ENCODE peak calls at places on chromosomes 5 and 9, in seven cellular contexts. B is breast epithelium, D is HCT116, Q is testis, V is A549, H is spleen, K is tibial nerve. L is an unnamed sample.

GRCh38 chr9:72431036-72431435 is 66.0 kb upstream of the ZFAND5 start:
- DNase-seq in H (no peak), B (no peak), K (no peak), Q (no peak), D (no peak), V (no peak), L (no peak)

GRCh38 chr5:53038196-53038847 is 49.2 kb downstream of the ITGA2 start:
- DNase-seq in D (no peak), K (no peak), V (no peak), H (no peak), Q (no peak), B (no peak), L (no peak)

GRCh38 chr9:22279621-22280020 is 167.0 kb upstream of the DMRTA1 start:
- DNase-seq in H (no peak), D (no peak), V (no peak), Q (no peak), K (no peak), B (no peak), L (no peak)

GRCh38 chr9:116951588-116952433 is 264.7 kb downstream of the TRIM32 start:
- DNase-seq in V (peak), Q (no peak), H (no peak), K (no peak), D (no peak), B (no peak), L (no peak)

GRCh38 chr5:131545856-131546255 is 89.2 kb downstream of the RAPGEF6 start:
- DNase-seq in K (no peak), H (no peak), B (no peak), Q (no peak), D (no peak), V (peak), L (no peak)

GRCh38 chr5:53323511-53323910 is 156.9 kb upstream of the FST start:
- DNase-seq in K (no peak), V (no peak), H (no peak), Q (no peak), D (no peak), B (no peak), L (no peak)

GRCh38 chr9:123211081-123211480 is 57.3 kb downstream of the STRBP start:
- DNase-seq in V (no peak), D (no peak), H (no peak), Q (no peak), B (no peak), K (no peak), L (no peak)

GRCh38 chr5:54556136-54556535 is 38.6 kb downstream of the SNX18 start:
- DNase-seq in Q (no peak), V (no peak), H (no peak), D (no peak), K (no peak), B (no peak), L (no peak)

GRCh38 chr9:95349109-95350038 is 31.9 kb upstream of the FANCC start:
- DNase-seq in K (no peak), B (no peak), H (no peak), Q (no peak), V (no peak), D (no peak), L (no peak)

GRCh38 chr5:152532714-152533113 is 127.6 kb upstream of the NMUR2 start:
- DNase-seq in V (peak), D (peak), H (no peak), Q (no peak), B (no peak), K (peak), L (no peak)

GRCh38 chr5:50325237-50325832 is 115.8 kb downstream of the EMB start:
- DNase-seq in V (peak), D (peak), K (no peak), H (no peak), B (no peak), Q (no peak), L (no peak)

GRCh38 chr5:126020770-126021169 is 402.4 kb upstream of the GRAMD2B start:
- DNase-seq in K (no peak), V (no peak), B (no peak), H (no peak), Q (no peak), D (no peak), L (no peak)

GRCh38 chr5:73448072-73448432 is 525 bp downstream of the FOXD1 start:
- DNase-seq in K (no peak), H (peak), Q (no peak), V (peak), B (no peak), D (no peak), L (no peak)

GRCh38 chr5:79795764-79796398 is 106.2 kb downstream of the CMYA5 start:
- DNase-seq in Q (no peak), K (peak), H (no peak), D (no peak), B (peak), V (no peak), L (no peak)

GRCh38 chr9:122001491-122002201 is 91.5 kb downstream of the TTLL11 start:
- DNase-seq in H (no peak), B (no peak), V (peak), D (no peak), Q (no peak), K (no peak), L (peak)

GRCh38 chr5:3145641-3146040 is 394.2 kb upstream of the IRX2 start:
- DNase-seq in H (no peak), B (no peak), Q (no peak), V (no peak), D (no peak), K (no peak), L (no peak)

GRCh38 chr9:19232830-19233194 is 2.3 kb downstream of the DENND4C start:
- DNase-seq in K (no peak), B (no peak), V (no peak), D (no peak), Q (no peak), H (no peak), L (no peak)

GRCh38 chr9:27888661-27889295 is 315.5 kb upstream of the C9orf72 start:
- DNase-seq in V (peak), H (peak), Q (peak), B (no peak), D (peak), K (no peak), L (peak)

GRCh38 chr9:19995619-19996018 is 206.8 kb upstream of the SLC24A2 start:
- DNase-seq in V (no peak), H (no peak), B (no peak), D (no peak), K (no peak), Q (no peak), L (no peak)

GRCh38 chr5:127019928-127020327 is 10.4 kb downstream of the MARCHF3 start:
- DNase-seq in H (no peak), B (no peak), D (no peak), V (no peak), K (no peak), Q (no peak), L (no peak)

GRCh38 chr9:37286530-37287175 is 135.8 kb upstream of the GRHPR start:
- DNase-seq in V (no peak), B (no peak), D (no peak), K (no peak), H (no peak), Q (no peak), L (no peak)

GRCh38 chr9:71916834-71917534 is 5.5 kb downstream of the C9orf85 start:
- DNase-seq in B (no peak), H (no peak), Q (no peak), D (no peak), V (no peak), K (no peak), L (no peak)

GRCh38 chr5:5018560-5018935 is 121.6 kb upstream of the ADAMTS16 start:
- DNase-seq in D (no peak), V (no peak), H (no peak), K (no peak), B (no peak), Q (no peak), L (no peak)

GRCh38 chr5:68258531-68258930 is 43.0 kb downstream of the PIK3R1 start:
- DNase-seq in D (no peak), V (no peak), K (no peak), H (no peak), B (no peak), Q (no peak), L (no peak)

GRCh38 chr5:68264024-68264956 is 48.7 kb downstream of the PIK3R1 start:
- DNase-seq in B (no peak), K (no peak), D (no peak), H (no peak), Q (no peak), V (no peak), L (no peak)

GRCh38 chr5:68260455-68260854 is 44.9 kb downstream of the PIK3R1 start:
- DNase-seq in D (no peak), H (no peak), Q (no peak), V (no peak), K (no peak), B (no peak), L (no peak)

GRCh38 chr5:68259696-68260095 is 44.1 kb downstream of the PIK3R1 start:
- DNase-seq in Q (no peak), D (no peak), H (no peak), B (no peak), V (no peak), K (no peak), L (no peak)

GRCh38 chr5:68261174-68262021 is 45.8 kb downstream of the PIK3R1 start:
- DNase-seq in B (no peak), K (no peak), D (no peak), Q (no peak), V (no peak), H (no peak), L (no peak)
- TF ChIP-seq CTCF in B (no peak), K (peak), D (peak), Q (no peak), V (no peak), H (no peak), L (no peak)

GRCh38 chr9:136398286-136398685 is 1.7 kb downstream of the SNAPC4 start:
- DNase-seq in Q (no peak), D (no peak), V (no peak), B (no peak), K (no peak), H (no peak), L (peak)

GRCh38 chr9:136399176-136400037 is 563 bp downstream of the SNAPC4 start:
- DNase-seq in Q (peak), D (no peak), K (no peak), B (no peak), V (no peak), H (peak), L (no peak)

GRCh38 chr9:136402067-136402466 is 2.1 kb upstream of the SNAPC4 start:
- DNase-seq in Q (no peak), D (no peak), H (peak), K (no peak), B (no peak), V (no peak), L (no peak)

GRCh38 chr9:136401173-136401922 is 1.4 kb upstream of the SNAPC4 start:
- DNase-seq in H (no peak), K (no peak), D (no peak), Q (no peak), B (no peak), V (no peak), L (peak)

DNA sequence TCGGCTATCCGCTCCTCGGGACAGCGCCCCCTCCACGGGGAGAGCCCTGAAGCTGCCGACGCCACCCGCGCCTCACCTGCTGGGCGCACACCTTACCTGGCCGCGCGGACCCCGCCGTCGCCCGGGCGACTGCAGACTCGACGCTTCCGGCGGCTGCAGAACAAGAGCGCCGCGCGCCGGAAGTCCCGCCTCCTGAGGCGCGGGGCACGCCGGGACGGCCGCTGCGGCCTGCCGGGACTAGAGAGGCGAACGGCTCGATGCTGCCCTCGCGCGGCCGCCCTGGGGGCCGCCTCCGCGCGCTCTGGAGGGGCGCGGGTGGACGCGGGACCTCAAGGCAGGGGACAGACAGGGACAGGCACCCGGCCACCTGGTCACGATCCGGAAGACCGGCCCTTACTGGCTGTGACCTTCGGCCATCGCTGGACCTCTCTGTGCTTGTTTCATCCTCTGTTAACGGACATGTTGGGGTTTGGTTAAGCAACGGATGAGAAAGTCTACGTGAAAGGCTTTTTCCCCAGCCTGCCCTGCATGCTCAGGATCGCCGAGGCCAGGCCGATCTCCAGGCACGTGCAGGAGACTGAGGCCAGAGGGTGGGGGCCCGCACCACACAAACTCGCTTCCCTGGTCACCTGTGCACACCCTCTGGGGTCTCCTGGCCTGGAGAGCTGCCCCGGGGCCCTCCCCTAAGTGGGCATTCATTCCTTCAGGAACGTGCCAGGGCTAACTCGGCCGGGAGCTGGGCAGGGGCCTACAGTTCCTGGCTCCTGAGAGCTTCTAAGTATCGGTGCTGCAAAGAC is at the start of gene SNAPC4:
- DNase-seq in D (peak), V (peak), B (peak), H (peak), K (peak), Q (peak), L (peak)
- TF ChIP-seq POLR2A in D (peak), V (peak), B (no peak), H (no peak), K (no peak), Q (no peak), L (peak)

GRCh38 chr5:124057815-124058231 is 545.8 kb downstream of the CSNK1G3 start:
- DNase-seq in Q (no peak), B (no peak), V (no peak), H (no peak), D (no peak), K (no peak), L (no peak)

GRCh38 chr5:124056326-124057160 is 544.6 kb downstream of the CSNK1G3 start:
- DNase-seq in D (no peak), B (no peak), H (no peak), Q (no peak), K (no peak), V (no peak), L (peak)

GRCh38 chr5:124060010-124060409 is 548.0 kb downstream of the CSNK1G3 start:
- DNase-seq in V (no peak), B (no peak), K (no peak), H (no peak), Q (no peak), D (no peak), L (no peak)

GRCh38 chr5:124059200-124059599 is 547.2 kb downstream of the CSNK1G3 start:
- DNase-seq in H (no peak), K (no peak), B (no peak), Q (no peak), D (no peak), V (no peak), L (no peak)

DNA sequence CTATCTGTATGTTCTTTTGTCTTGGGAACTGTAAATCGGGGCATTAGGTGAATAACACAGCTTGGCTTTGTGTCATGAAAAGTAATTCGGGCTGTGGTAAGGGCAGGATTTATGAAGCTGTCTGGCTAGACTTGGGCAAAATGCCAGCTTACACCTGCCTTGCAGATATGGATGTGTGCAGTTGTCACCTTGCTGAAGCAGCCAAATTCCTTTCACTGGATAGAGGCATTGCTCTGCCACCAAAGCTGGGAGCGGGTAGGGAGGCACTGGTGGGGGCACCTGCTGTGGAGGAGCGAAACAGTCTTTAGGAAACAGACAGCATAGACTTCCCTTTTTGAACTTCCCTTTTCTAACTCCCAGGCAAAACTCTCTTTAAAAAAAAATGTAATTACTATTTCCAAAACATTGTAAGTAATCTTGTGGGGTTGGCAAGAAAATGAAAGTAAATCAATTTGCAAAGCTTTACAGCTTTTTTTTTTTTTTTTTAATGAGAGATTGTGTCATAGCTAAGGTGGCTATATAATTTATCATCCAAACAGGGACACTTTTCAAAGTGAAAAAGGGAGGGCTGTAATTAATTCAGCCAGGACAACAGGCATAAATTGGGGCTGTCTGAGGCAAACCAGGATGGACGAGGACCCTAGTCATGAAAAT is 545.3 kb downstream of the CSNK1G3 start:
- DNase-seq in B (peak), K (no peak), D (no peak), H (peak), V (no peak), Q (no peak), L (peak)
- H3K4me3 ChIP-seq in B (peak), K (no peak), D (no peak), H (peak), V (no peak), Q (no peak), L (no peak)

GRCh38 chr5:92838253-92838652 is 742.8 kb downstream of the NR2F1-AS1 start:
- DNase-seq in B (no peak), Q (no peak), H (no peak), D (peak), V (peak), K (no peak), L (no peak)
- TF ChIP-seq CTCF in B (no peak), Q (no peak), H (no peak), D (peak), V (peak), K (no peak), L (no peak)

GRCh38 chr5:32232441-32233219 is 58.5 kb upstream of the GOLPH3 start:
- DNase-seq in Q (peak), K (peak), B (peak), D (peak), V (peak), H (peak), L (peak)

GRCh38 chr5:32233220-32233695 is 59.1 kb upstream of the GOLPH3 start:
- DNase-seq in H (no peak), Q (no peak), B (no peak), V (no peak), D (no peak), K (peak), L (no peak)

GRCh38 chr5:32231929-32232328 is 57.8 kb upstream of the GOLPH3 start:
- DNase-seq in B (no peak), K (no peak), H (peak), D (no peak), Q (no peak), V (no peak), L (peak)

GRCh38 chr5:32231241-32231640 is 57.1 kb upstream of the GOLPH3 start:
- DNase-seq in H (no peak), V (no peak), K (no peak), B (no peak), D (no peak), Q (no peak), L (no peak)

GRCh38 chr5:32233696-32234447 is 59.8 kb upstream of the GOLPH3 start:
- DNase-seq in B (no peak), V (peak), H (no peak), K (peak), D (no peak), Q (peak), L (no peak)
- TF ChIP-seq POLR2A in B (no peak), V (no peak), H (no peak), K (no peak), D (no peak), Q (no peak), L (no peak)

GRCh38 chr5:84384604-84385575 is at the start of gene EDIL3:
- DNase-seq in B (no peak), D (no peak), K (no peak), H (peak), Q (peak), V (peak), L (peak)
- H3K4me3 ChIP-seq in B (peak), D (no peak), K (peak), H (peak), Q (peak), V (peak), L (peak)

DNA sequence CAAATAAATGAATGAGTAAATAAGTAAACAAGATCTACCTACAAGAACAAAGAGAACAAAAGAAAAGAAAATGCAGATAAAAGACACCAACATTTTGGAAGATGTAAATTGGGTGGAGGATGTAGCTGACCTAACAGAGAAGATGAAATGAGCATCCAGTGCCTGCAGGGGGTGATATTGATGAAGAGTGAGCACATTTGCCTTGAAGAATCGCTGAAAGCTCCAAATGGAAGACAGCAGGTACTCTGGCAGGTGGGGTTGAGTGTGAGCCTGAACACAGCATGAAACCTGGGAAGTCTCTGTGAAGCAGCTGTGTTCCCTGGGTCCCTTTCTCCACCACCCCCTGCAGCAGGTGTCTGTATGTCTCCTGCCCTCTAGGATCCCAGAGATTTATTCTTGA is 125.6 kb downstream of the NXNL2 start:
- DNase-seq in K (no peak), B (no peak), D (peak), H (no peak), V (peak), Q (peak), L (no peak)
- TF ChIP-seq CTCF in K (no peak), B (no peak), D (peak), H (no peak), V (peak), Q (no peak), L (no peak)

GRCh38 chr5:82274343-82275266 is 3.5 kb downstream of the RPS23 start:
- DNase-seq in K (no peak), H (peak), D (no peak), V (peak), Q (peak), B (no peak), L (peak)
- TF ChIP-seq POLR2A in K (no peak), H (no peak), D (no peak), V (peak), Q (no peak), B (no peak), L (no peak)

DNA sequence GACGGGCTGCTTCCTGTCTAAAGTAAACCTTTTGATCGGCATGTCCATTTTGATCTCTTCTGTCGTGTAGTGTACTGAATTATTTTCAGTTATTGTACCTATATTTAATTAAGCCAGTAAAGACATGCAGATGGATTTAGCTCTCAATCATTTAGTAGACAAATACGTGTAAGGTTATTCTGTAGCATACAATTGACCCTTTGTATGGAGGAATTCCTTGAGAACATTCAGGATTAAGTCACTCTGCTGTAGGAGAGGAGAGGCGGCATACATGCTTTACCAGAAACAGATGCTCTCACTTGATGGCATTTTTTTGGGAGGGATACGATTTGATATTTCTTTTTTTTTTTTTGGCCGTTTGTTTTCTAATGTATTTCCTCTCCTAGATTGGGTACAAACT is 141.0 kb downstream of the PBX3 start:
- DNase-seq in B (no peak), V (no peak), H (no peak), K (no peak), Q (no peak), D (no peak), L (no peak)
- H3K4me3 ChIP-seq in B (no peak), V (no peak), H (no peak), K (no peak), Q (no peak), D (no peak), L (no peak)

L was measured in upper lobe of left lung.